ENCODE peak calls at places on chromosomes 6 and 20, in four cellular contexts. M is GM03348, S is right cardiac atrium, R is WTC11. C is an unnamed sample.

GRCh38 chr6:49252901-49253300 is 210.2 kb downstream of the MMUT start:
- DNase-seq in M (no peak), S (no peak), R (no peak), C (no peak)

GRCh38 chr6:63352587-63353281 is 33.0 kb upstream of the LGSN start:
- DNase-seq in M (peak; percentile 18), S (no peak), R (no peak), C (no peak)

GRCh38 chr6:47769951-47770350 is 11.9 kb upstream of the OPN5 start:
- DNase-seq in M (no peak), S (no peak), R (no peak), C (no peak)

GRCh38 chr20:48456361-48457184 is 371.2 kb downstream of the PREX1 start:
- DNase-seq in M (no peak), S (no peak), R (no peak), C (no peak)

GRCh38 chr6:20024979-20025378 is 187.3 kb downstream of the MBOAT1 start:
- DNase-seq in M (no peak), S (no peak), R (no peak), C (no peak)

GRCh38 chr20:48995599-48995998 is 50.5 kb upstream of the CSE1L start:
- DNase-seq in M (no peak), S (no peak), R (no peak), C (no peak)

GRCh38 chr6:112188906-112189305 is 65.5 kb downstream of the LAMA4 start:
- DNase-seq in M (peak; percentile 35), S (no peak), R (no peak), C (no peak)

GRCh38 chr6:3865463-3865862 is 16.3 kb downstream of the FAM50B start:
- DNase-seq in M (no peak), S (no peak), R (no peak), C (no peak)

C was measured in left ventricle myocardium superior.